ENCODE peak calls at places on chromosomes 5 and 9, in six cellular contexts. F is SK-N-SH, H is K562, Z is GM12878, I is H1, L is HepG2. G is an unnamed sample.

GRCh38 chr5:179296150-179296821 is 49.0 kb downstream of the ADAMTS2 start:
- DNase-seq in F (no peak), H (no peak), Z (no peak), I (no peak), L (no peak), G (no peak)

GRCh38 chr9:13331320-13331719 is 51.8 kb upstream of the MPDZ start:
- DNase-seq in F (no peak), H (no peak), Z (no peak), I (no peak), L (no peak), G (no peak)

GRCh38 chr5:142095651-142096330 is 12.8 kb upstream of the NDFIP1 start:
- DNase-seq in F (no peak), H (no peak), Z (peak), I (no peak), L (no peak), G (no peak)

GRCh38 chr9:18474778-18475177 is 825 bp downstream of the ADAMTSL1 start:
- DNase-seq in F (no peak), H (no peak), Z (no peak), I (no peak), L (no peak), G (no peak)

GRCh38 chr5:79640571-79641055 is 28.4 kb downstream of the TENT2 start:
- DNase-seq in F (no peak), H (no peak), Z (no peak), I (no peak), L (no peak), G (no peak)

GRCh38 chr5:127826011-127826410 is 122.8 kb downstream of the CCDC192 start:
- DNase-seq in F (no peak), H (no peak), Z (no peak), I (no peak), L (no peak), G (no peak)

GRCh38 chr5:159906957-159907356 is 9.3 kb upstream of the ADRA1B start:
- DNase-seq in F (no peak), H (no peak), Z (no peak), I (no peak), L (no peak), G (no peak)

GRCh38 chr5:67182406-67182805 is 14.2 kb downstream of the CD180 start:
- DNase-seq in F (no peak), H (peak), Z (no peak), I (peak), L (no peak), G (peak)

GRCh38 chr5:76257897-76258296 is 145.2 kb upstream of the IQGAP2 start:
- DNase-seq in F (no peak), H (no peak), Z (no peak), I (no peak), L (no peak), G (no peak)

GRCh38 chr5:169006878-169007790 is 293.8 kb downstream of the SLIT3 start:
- DNase-seq in F (no peak), H (no peak), Z (no peak), I (no peak), L (no peak), G (peak)

GRCh38 chr9:9299134-9299533 is 1313.7 kb downstream of the PTPRD start:
- DNase-seq in F (peak), H (no peak), Z (no peak), I (no peak), L (no peak), G (no peak)

GRCh38 chr5:33854733-33855151 is 37.0 kb downstream of the ADAMTS12 start:
- DNase-seq in F (no peak), H (no peak), Z (no peak), I (no peak), L (peak), G (no peak)

GRCh38 chr5:157352756-157353340 is 86.9 kb downstream of the CYFIP2 start:
- DNase-seq in F (no peak), H (no peak), Z (no peak), I (no peak), L (no peak), G (no peak)

GRCh38 chr5:133292300-133292699 is 240.5 kb downstream of the HSPA4 start:
- DNase-seq in F (no peak), H (no peak), Z (no peak), I (no peak), L (no peak), G (peak)

GRCh38 chr5:1101991-1102713 is 9.7 kb downstream of the SLC12A7 start:
- DNase-seq in F (no peak), H (peak), Z (no peak), I (no peak), L (no peak), G (no peak)

GRCh38 chr5:107571621-107572489 is 98.9 kb downstream of the EFNA5 start:
- DNase-seq in F (peak), H (peak), Z (peak), I (peak), L (peak), G (peak)

GRCh38 chr5:40552981-40553380 is 126.7 kb upstream of the PTGER4 start:
- DNase-seq in F (no peak), H (no peak), Z (no peak), I (no peak), L (no peak), G (no peak)

GRCh38 chr5:69189162-69190086 is at the start of gene CENPH:
- DNase-seq in F (peak), H (peak), Z (peak), I (peak), L (peak), G (peak)

GRCh38 chr5:120546922-120547321 is 82.8 kb downstream of the PRR16 start:
- DNase-seq in F (no peak), H (no peak), Z (no peak), I (no peak), L (no peak), G (no peak)

GRCh38 chr5:111781200-111781599 is 24.2 kb upstream of the NREP start:
- DNase-seq in F (no peak), H (no peak), Z (no peak), I (no peak), L (no peak), G (no peak)

GRCh38 chr5:124980174-124980941 is 233.9 kb upstream of the ZNF608 start:
- DNase-seq in F (peak), H (no peak), Z (peak), I (peak), L (no peak), G (no peak)

GRCh38 chr5:157947156-157947555 is 88.2 kb upstream of the CLINT1 start:
- DNase-seq in F (no peak), H (no peak), Z (no peak), I (no peak), L (no peak), G (no peak)

GRCh38 chr5:54095969-54096368 is 214.4 kb downstream of the ARL15 start:
- DNase-seq in F (no peak), H (no peak), Z (no peak), I (no peak), L (no peak), G (no peak)

GRCh38 chr9:107890921-107891465 is 401.4 kb upstream of the KLF4 start:
- DNase-seq in F (no peak), H (no peak), Z (no peak), I (no peak), L (no peak), G (no peak)

GRCh38 chr5:78647838-78648358 is 674 bp downstream of the LHFPL2 start:
- DNase-seq in F (no peak), H (no peak), Z (no peak), I (no peak), L (no peak), G (peak)

GRCh38 chr9:112728401-112728800 is 10.5 kb upstream of the INIP start:
- DNase-seq in F (no peak), H (no peak), Z (no peak), I (no peak), L (no peak), G (no peak)

GRCh38 chr9:136171009-136171800 is 33.7 kb downstream of the LHX3 start:
- DNase-seq in F (no peak), H (no peak), Z (no peak), I (no peak), L (peak), G (peak)

GRCh38 chr5:17203329-17204132 is 13.9 kb upstream of the BASP1 start:
- DNase-seq in F (peak), H (peak), Z (no peak), I (no peak), L (peak), G (peak)

GRCh38 chr9:114382951-114383865 is 4.6 kb downstream of the AKNA start:
- DNase-seq in F (no peak), H (no peak), Z (no peak), I (peak), L (no peak), G (no peak)

GRCh38 chr9:88990721-88991065 is 575 bp upstream of the S1PR3 start:
- DNase-seq in F (no peak), H (no peak), Z (no peak), I (no peak), L (no peak), G (peak)

GRCh38 chr9:105405514-105406131 is 42.2 kb upstream of the FSD1L start:
- DNase-seq in F (no peak), H (no peak), Z (peak), I (no peak), L (no peak), G (no peak)

DNA sequence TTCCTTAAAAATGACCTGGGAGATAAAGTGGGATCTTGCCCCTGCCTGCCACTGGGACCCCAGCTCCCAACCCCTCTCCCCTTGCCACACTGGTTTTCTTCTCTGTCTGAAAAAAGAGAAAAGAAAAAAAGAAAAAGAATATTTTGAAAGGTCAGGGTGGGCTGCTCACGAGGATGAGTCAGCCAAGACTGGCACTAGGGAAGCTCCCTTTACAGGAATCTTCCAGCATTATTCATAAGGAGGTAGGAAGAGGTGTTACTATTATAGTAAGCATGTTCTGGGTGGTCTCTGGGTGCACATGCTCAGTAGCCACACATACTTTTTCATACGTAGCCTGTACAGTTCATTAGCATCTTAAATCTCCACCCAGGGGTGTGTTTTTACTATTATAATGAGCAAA is 46.8 kb upstream of the HAND1 start:
- DNase-seq in F (no peak), H (no peak), Z (no peak), I (no peak), L (no peak), G (no peak)
- TF ChIP-seq CHD2 in F (no peak), H (no peak), Z (no peak), I (no peak), L (no peak), G (no peak)

GRCh38 chr5:92370032-92370431 is 986.9 kb upstream of the ARRDC3 start:
- DNase-seq in F (no peak), H (no peak), Z (no peak), I (no peak), L (no peak), G (no peak)

GRCh38 chr5:92369587-92369986 is 986.5 kb upstream of the ARRDC3 start:
- DNase-seq in F (no peak), H (no peak), Z (no peak), I (no peak), L (no peak), G (no peak)

GRCh38 chr5:92371889-92372235 is 988.7 kb upstream of the ARRDC3 start:
- DNase-seq in F (no peak), H (no peak), Z (no peak), I (no peak), L (no peak), G (peak)

GRCh38 chr5:92372766-92373165 is 989.6 kb upstream of the ARRDC3 start:
- DNase-seq in F (no peak), H (no peak), Z (no peak), I (no peak), L (no peak), G (no peak)

DNA sequence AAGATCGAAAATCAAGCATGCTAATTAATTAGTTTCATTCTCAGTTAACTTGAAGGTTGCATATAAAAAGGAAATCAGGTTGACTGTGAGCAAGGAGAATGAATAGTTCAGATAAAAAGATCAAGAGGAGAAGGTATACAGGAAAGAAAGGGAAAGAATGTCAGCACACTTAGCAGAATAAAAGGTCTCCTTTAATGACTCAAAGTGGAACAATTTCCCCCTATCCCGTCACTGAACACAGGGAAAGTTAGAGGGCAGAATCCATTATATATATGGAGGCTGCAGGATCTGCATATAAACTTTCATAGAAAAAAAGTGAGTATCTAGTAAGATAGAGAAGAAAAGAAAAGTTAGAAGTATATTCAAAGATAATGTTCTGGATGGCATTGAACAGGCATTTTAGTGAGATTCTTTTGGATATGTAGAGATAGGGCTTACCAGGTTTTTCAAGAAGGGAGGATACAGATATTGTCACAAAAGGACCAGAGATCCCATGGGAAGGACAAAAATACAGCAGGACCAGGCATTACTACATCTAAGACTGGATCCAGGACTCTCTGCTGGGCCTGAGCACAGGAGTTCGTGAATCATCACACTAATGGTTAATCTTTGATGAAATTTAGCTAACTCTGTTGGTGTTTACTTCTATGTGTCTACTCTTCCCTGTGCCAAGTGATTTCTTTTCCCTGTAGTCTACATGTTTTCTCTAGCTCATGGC is 988.2 kb upstream of the ARRDC3 start:
- DNase-seq in F (no peak), H (no peak), Z (no peak), I (no peak), L (no peak), G (peak)
- TF ChIP-seq CHD2 in F (no peak), H (no peak), Z (no peak), I (no peak), L (no peak), G (no peak)

GRCh38 chr9:32823101-32823500 is 39.8 kb downstream of the TMEM215 start:
- DNase-seq in F (no peak), H (no peak), Z (no peak), I (no peak), L (no peak), G (no peak)
- TF ChIP-seq CHD2 in F (no peak), H (no peak), Z (no peak), I (no peak), L (no peak), G (no peak)

GRCh38 chr5:74166064-74166463 is 474.5 kb downstream of the ENC1 start:
- DNase-seq in F (no peak), H (no peak), Z (no peak), I (no peak), L (no peak), G (no peak)
- TF ChIP-seq CHD2 in F (no peak), H (no peak), Z (no peak), I (no peak), L (no peak), G (no peak)

DNA sequence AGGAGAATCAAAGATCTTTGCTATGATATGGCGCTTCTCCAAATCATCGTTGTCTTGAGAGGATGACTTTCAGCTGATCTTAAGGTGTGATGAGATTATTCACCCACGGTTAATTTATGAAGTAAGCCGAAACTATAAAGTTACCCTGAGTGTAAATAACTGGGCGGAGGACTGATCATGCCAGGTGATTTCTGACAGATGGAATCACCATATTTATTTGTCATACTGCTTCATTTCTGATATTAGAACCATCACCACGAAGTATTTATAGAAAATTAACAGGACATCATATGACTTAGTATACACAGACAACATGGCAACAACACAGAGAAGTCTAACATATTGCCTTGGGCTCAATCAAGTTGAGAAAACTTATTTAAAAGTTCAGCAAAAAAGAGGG is 601.9 kb downstream of the RAB3C start:
- DNase-seq in F (no peak), H (no peak), Z (no peak), I (no peak), L (no peak), G (no peak)
- TF ChIP-seq CHD2 in F (no peak), H (no peak), Z (no peak), I (no peak), L (no peak), G (no peak)

GRCh38 chr9:16413509-16414016 is 456.9 kb downstream of the BNC2 start:
- DNase-seq in F (no peak), H (no peak), Z (no peak), I (no peak), L (peak), G (peak)
- TF ChIP-seq CHD2 in F (no peak), H (no peak), Z (no peak), I (no peak), L (no peak), G (no peak)